ENCODE peak calls at places on chromosomes 13 and 19, in six cellular contexts. One of them, this sample, is unnamed.
A peak's percentile ranks its signal among the peaks of the same experiment; 100 is the strongest.

GRCh38 chr13:113187263-113187669 is 21.2 kb downstream of the PCID2 start:
- DNase-seq in RPMI7951: peak; percentile 99
- DNase-seq in neural progenitor cell: no peak
- DNase-seq in LHCN-M2: peak; percentile 100
- DNase-seq in AG04450: peak; percentile 96
- DNase-seq in NB4: peak; percentile 63
- DNase-seq in this sample: peak; percentile 99

GRCh38 chr19:11338569-11339253 is 746 bp downstream of the RAB3D start:
- DNase-seq in RPMI7951: no peak
- DNase-seq in neural progenitor cell: no peak
- DNase-seq in LHCN-M2: no peak
- DNase-seq in AG04450: no peak
- DNase-seq in NB4: no peak
- DNase-seq in this sample: no peak

GRCh38 chr19:7925171-7925837 is 631 bp downstream of the CTXN1 start:
- DNase-seq in RPMI7951: peak; percentile 59
- DNase-seq in neural progenitor cell: peak; percentile 96
- DNase-seq in LHCN-M2: peak; percentile 54
- DNase-seq in AG04450: no peak
- DNase-seq in NB4: peak; percentile 87
- DNase-seq in this sample: peak; percentile 80

GRCh38 chr19:12834976-12835757 is 788 bp upstream of the RTBDN start:
- DNase-seq in RPMI7951: no peak
- DNase-seq in neural progenitor cell: peak; percentile 57
- DNase-seq in LHCN-M2: no peak
- DNase-seq in AG04450: no peak
- DNase-seq in NB4: no peak
- DNase-seq in this sample: no peak

GRCh38 chr19:29260477-29261317 is 47.7 kb upstream of the UQCRFS1 start:
- DNase-seq in RPMI7951: peak; percentile 28
- DNase-seq in neural progenitor cell: peak; percentile 74
- DNase-seq in LHCN-M2: peak; percentile 32
- DNase-seq in AG04450: no peak
- DNase-seq in NB4: peak; percentile 62
- DNase-seq in this sample: peak; percentile 27

GRCh38 chr13:112995395-112996091 is 26.5 kb downstream of the MCF2L start:
- DNase-seq in RPMI7951: no peak
- DNase-seq in neural progenitor cell: no peak
- DNase-seq in LHCN-M2: no peak
- DNase-seq in AG04450: no peak
- DNase-seq in NB4: no peak
- DNase-seq in this sample: no peak

GRCh38 chr19:405138-405965 is 3.6 kb downstream of the C2CD4C start:
- DNase-seq in RPMI7951: no peak
- DNase-seq in neural progenitor cell: no peak
- DNase-seq in LHCN-M2: no peak
- DNase-seq in AG04450: no peak
- DNase-seq in NB4: no peak
- DNase-seq in this sample: no peak

GRCh38 chr13:99071211-99071610 is 93.3 kb upstream of the DOCK9 start:
- DNase-seq in RPMI7951: no peak
- DNase-seq in neural progenitor cell: no peak
- DNase-seq in LHCN-M2: no peak
- DNase-seq in AG04450: no peak
- DNase-seq in NB4: no peak
- DNase-seq in this sample: no peak

GRCh38 chr13:63944896-63945295 is 2529.2 kb upstream of the PCDH20 start:
- DNase-seq in RPMI7951: no peak
- DNase-seq in neural progenitor cell: no peak
- DNase-seq in LHCN-M2: no peak
- DNase-seq in AG04450: no peak
- DNase-seq in NB4: no peak
- DNase-seq in this sample: no peak

GRCh38 chr19:18349524-18350128 is 9.2 kb downstream of the PGPEP1 start:
- DNase-seq in RPMI7951: peak; percentile 47
- DNase-seq in neural progenitor cell: peak; percentile 49
- DNase-seq in LHCN-M2: peak; percentile 46
- DNase-seq in AG04450: no peak
- DNase-seq in NB4: peak; percentile 56
- DNase-seq in this sample: peak; percentile 73

GRCh38 chr19:16032509-16033135 is 43.7 kb upstream of the TPM4 start:
- DNase-seq in RPMI7951: no peak
- DNase-seq in neural progenitor cell: no peak
- DNase-seq in LHCN-M2: no peak
- DNase-seq in AG04450: no peak
- DNase-seq in NB4: no peak
- DNase-seq in this sample: no peak

GRCh38 chr13:80010846-80011245 is 330.1 kb downstream of the SPRY2 start:
- DNase-seq in RPMI7951: no peak
- DNase-seq in neural progenitor cell: no peak
- DNase-seq in LHCN-M2: no peak
- DNase-seq in AG04450: no peak
- DNase-seq in NB4: no peak
- DNase-seq in this sample: no peak

GRCh38 chr19:3554254-3555083 is 2.9 kb downstream of the MFSD12 start:
- DNase-seq in RPMI7951: peak; percentile 73
- DNase-seq in neural progenitor cell: no peak
- DNase-seq in LHCN-M2: no peak
- DNase-seq in AG04450: no peak
- DNase-seq in NB4: no peak
- DNase-seq in this sample: no peak

GRCh38 chr13:50512602-50513527 is 330.6 kb downstream of the DLEU7 start:
- DNase-seq in RPMI7951: peak; percentile 71
- DNase-seq in neural progenitor cell: peak; percentile 28
- DNase-seq in LHCN-M2: peak; percentile 52
- DNase-seq in AG04450: no peak
- DNase-seq in NB4: peak; percentile 88
- DNase-seq in this sample: peak; percentile 57

GRCh38 chr19:39163621-39164020 is 33.1 kb upstream of the NCCRP1 start:
- DNase-seq in RPMI7951: no peak
- DNase-seq in neural progenitor cell: no peak
- DNase-seq in LHCN-M2: no peak
- DNase-seq in AG04450: no peak
- DNase-seq in NB4: no peak
- DNase-seq in this sample: no peak

GRCh38 chr13:102721800-102722231 is 27.0 kb upstream of the METTL21C start:
- DNase-seq in RPMI7951: peak; percentile 32
- DNase-seq in neural progenitor cell: no peak
- DNase-seq in LHCN-M2: peak; percentile 53
- DNase-seq in AG04450: no peak
- DNase-seq in NB4: no peak
- DNase-seq in this sample: peak; percentile 64

GRCh38 chr13:27637289-27637626 is 15.6 kb downstream of the POLR1D start:
- DNase-seq in RPMI7951: no peak
- DNase-seq in neural progenitor cell: peak; percentile 18
- DNase-seq in LHCN-M2: no peak
- DNase-seq in AG04450: no peak
- DNase-seq in NB4: no peak
- DNase-seq in this sample: no peak

GRCh38 chr13:94196426-94196825 is 283.1 kb downstream of the DCT start:
- DNase-seq in RPMI7951: no peak
- DNase-seq in neural progenitor cell: no peak
- DNase-seq in LHCN-M2: no peak
- DNase-seq in AG04450: no peak
- DNase-seq in NB4: no peak
- DNase-seq in this sample: no peak

GRCh38 chr13:77966671-77967070 is 48.0 kb upstream of the EDNRB start:
- DNase-seq in RPMI7951: no peak
- DNase-seq in neural progenitor cell: no peak
- DNase-seq in LHCN-M2: no peak
- DNase-seq in AG04450: no peak
- DNase-seq in NB4: no peak
- DNase-seq in this sample: no peak

GRCh38 chr19:54379187-54379678 is 14.5 kb upstream of the LAIR1 start:
- DNase-seq in RPMI7951: no peak
- DNase-seq in neural progenitor cell: no peak
- DNase-seq in LHCN-M2: no peak
- DNase-seq in AG04450: no peak
- DNase-seq in NB4: no peak
- DNase-seq in this sample: no peak

GRCh38 chr13:70568571-70568970 is 460.3 kb upstream of the KLHL1 start:
- DNase-seq in RPMI7951: peak; percentile 6
- DNase-seq in neural progenitor cell: peak; percentile 53
- DNase-seq in LHCN-M2: peak; percentile 13
- DNase-seq in AG04450: no peak
- DNase-seq in NB4: peak; percentile 56
- DNase-seq in this sample: peak; percentile 64

GRCh38 chr13:30388401-30389283 is 33.7 kb upstream of the UBE2L5 start:
- DNase-seq in RPMI7951: no peak
- DNase-seq in neural progenitor cell: peak; percentile 13
- DNase-seq in LHCN-M2: no peak
- DNase-seq in AG04450: peak; percentile 78
- DNase-seq in NB4: peak; percentile 80
- DNase-seq in this sample: peak; percentile 21

GRCh38 chr13:112346173-112346898 is 29.8 kb upstream of the SPACA7 start:
- DNase-seq in RPMI7951: no peak
- DNase-seq in neural progenitor cell: peak; percentile 68
- DNase-seq in LHCN-M2: no peak
- DNase-seq in AG04450: no peak
- DNase-seq in NB4: peak; percentile 12
- DNase-seq in this sample: no peak

GRCh38 chr13:98989469-98990235 is 11.8 kb upstream of the DOCK9 start:
- DNase-seq in RPMI7951: no peak
- DNase-seq in neural progenitor cell: no peak
- DNase-seq in LHCN-M2: no peak
- DNase-seq in AG04450: no peak
- DNase-seq in NB4: no peak
- DNase-seq in this sample: no peak

GRCh38 chr13:25001807-25002206 is 94.1 kb upstream of the PABPC3 start:
- DNase-seq in RPMI7951: no peak
- DNase-seq in neural progenitor cell: no peak
- DNase-seq in LHCN-M2: no peak
- DNase-seq in AG04450: no peak
- DNase-seq in NB4: no peak
- DNase-seq in this sample: no peak

GRCh38 chr19:38852231-38853044 is 2.7 kb upstream of the HNRNPL start:
- DNase-seq in RPMI7951: peak; percentile 81
- DNase-seq in neural progenitor cell: peak; percentile 60
- DNase-seq in LHCN-M2: peak; percentile 67
- DNase-seq in AG04450: no peak
- DNase-seq in NB4: peak; percentile 77
- DNase-seq in this sample: peak; percentile 52

GRCh38 chr13:30616927-30617314 is 799 bp upstream of the USPL1 start:
- DNase-seq in RPMI7951: peak; percentile 89
- DNase-seq in neural progenitor cell: peak; percentile 87
- DNase-seq in LHCN-M2: peak; percentile 94
- DNase-seq in AG04450: peak; percentile 46
- DNase-seq in NB4: peak; percentile 90
- DNase-seq in this sample: peak; percentile 96

GRCh38 chr19:12064266-12065099 is at the start of gene ZNF844:
- DNase-seq in RPMI7951: peak; percentile 91
- DNase-seq in neural progenitor cell: peak; percentile 93
- DNase-seq in LHCN-M2: peak; percentile 79
- DNase-seq in AG04450: peak; percentile 57
- DNase-seq in NB4: peak; percentile 78
- DNase-seq in this sample: peak; percentile 91

GRCh38 chr19:36719687-36720556 is 32.5 kb downstream of the ZNF567 start:
- DNase-seq in RPMI7951: peak; percentile 25
- DNase-seq in neural progenitor cell: no peak
- DNase-seq in LHCN-M2: peak; percentile 5
- DNase-seq in AG04450: no peak
- DNase-seq in NB4: peak; percentile 6
- DNase-seq in this sample: peak; percentile 12

GRCh38 chr19:3464797-3465235 is 15.5 kb downstream of the SMIM24 start:
- DNase-seq in RPMI7951: no peak
- DNase-seq in neural progenitor cell: peak; percentile 47
- DNase-seq in LHCN-M2: no peak
- DNase-seq in AG04450: no peak
- DNase-seq in NB4: no peak
- DNase-seq in this sample: no peak